ENCODE peak calls at places on chromosomes 3 and 15, in nine cellular contexts. I is testis; A is suprapubic skin; F is left ventricle myocardium inferior; D is cardiac muscle cell; L is fibroblast of lung; Q is effector memory CD4-positive, alpha-beta T cell; T is GM23338; C is upper lobe of left lung. W is an unnamed sample. For H3K4me1, the result is how much of the 10 kb centered on the place peaks cover.

GRCh38 chr3:41163399-41163798 is 35.9 kb upstream of the CTNNB1 start:
- DNase-seq in I (no peak), A (no peak), F (no peak), D (no peak), L (peak), Q (no peak), T (no peak), C (no peak), W (no peak)

GRCh38 chr15:48718646-48719045 is 73.1 kb upstream of the FBN1 start:
- DNase-seq in I (no peak), A (no peak), F (peak), D (no peak), L (no peak), Q (no peak), T (no peak), C (no peak), W (no peak)

GRCh38 chr3:50246517-50246954 is 10.5 kb downstream of the GNAI2 start:
- DNase-seq in I (no peak), A (no peak), F (peak), D (no peak), L (peak), Q (peak), T (peak), C (no peak), W (no peak)

GRCh38 chr15:69468241-69469121 is 15.9 kb downstream of the RPLP1 start:
- DNase-seq in I (no peak), A (no peak), F (no peak), D (no peak), L (no peak), Q (peak), T (no peak), C (no peak), W (peak)

GRCh38 chr15:98955980-98956723 is 51.4 kb downstream of the PGPEP1L start:
- DNase-seq in I (no peak), A (no peak), F (no peak), D (no peak), L (no peak), Q (no peak), T (no peak), C (no peak), W (no peak)

GRCh38 chr15:67396109-67396508 is 124.8 kb upstream of the C15orf61 start:
- DNase-seq in I (no peak), A (no peak), F (no peak), D (no peak), L (no peak), Q (no peak), T (no peak), C (no peak), W (no peak)

GRCh38 chr3:78659386-78659987 is 1108.3 kb downstream of the ROBO1 start:
- DNase-seq in I (peak), A (no peak), F (no peak), D (peak), L (peak), Q (no peak), T (peak), C (no peak), W (no peak)

GRCh38 chr3:67947808-67948508 is 293.5 kb upstream of the SUCLG2 start:
- DNase-seq in I (no peak), A (no peak), F (no peak), D (no peak), L (no peak), Q (peak), T (peak), C (no peak), W (peak)

GRCh38 chr3:40523781-40524180 is 979 bp upstream of the ZNF621 start:
- DNase-seq in I (no peak), A (no peak), F (no peak), D (no peak), L (no peak), Q (no peak), T (no peak), C (no peak), W (no peak)

GRCh38 chr3:55487376-55488241 is 503 bp upstream of the WNT5A start:
- DNase-seq in I (peak), A (no peak), F (peak), D (peak), L (peak), Q (no peak), T (peak), C (peak), W (no peak)

GRCh38 chr3:72661115-72661457 is 187.2 kb downstream of the SHQ1 start:
- DNase-seq in I (no peak), A (no peak), F (peak), D (no peak), L (peak), Q (no peak), T (no peak), C (peak), W (no peak)

GRCh38 chr3:35322070-35322469 is 317.3 kb upstream of the ARPP21 start:
- DNase-seq in I (no peak), A (no peak), F (no peak), D (no peak), L (no peak), Q (no peak), T (no peak), C (no peak), W (no peak)

GRCh38 chr3:119195911-119196310 is 22.5 kb downstream of the UPK1B start:
- DNase-seq in I (no peak), A (no peak), F (no peak), D (no peak), L (no peak), Q (no peak), T (peak), C (no peak), W (no peak)

GRCh38 chr15:41169784-41170183 is 53.7 kb upstream of the INO80 start:
- DNase-seq in I (no peak), A (no peak), F (no peak), D (no peak), L (no peak), Q (no peak), T (no peak), C (no peak), W (no peak)

GRCh38 chr3:175484666-175485065 is 625.5 kb downstream of the NAALADL2 start:
- DNase-seq in I (no peak), A (no peak), F (no peak), D (no peak), L (no peak), Q (no peak), T (no peak), C (no peak), W (no peak)

GRCh38 chr3:87173071-87173470 is 54.0 kb upstream of the CHMP2B start:
- DNase-seq in I (no peak), A (no peak), F (no peak), D (no peak), L (no peak), Q (no peak), T (no peak), C (no peak), W (no peak)

GRCh38 chr3:131535131-131535530 is 32.4 kb upstream of the MRPL3 start:
- DNase-seq in I (no peak), A (no peak), F (no peak), D (no peak), L (peak), Q (no peak), T (no peak), C (no peak), W (no peak)

GRCh38 chr15:22968356-22968755 is 11.8 kb downstream of the CYFIP1 start:
- DNase-seq in I (no peak), A (no peak), F (no peak), D (no peak), L (peak), Q (no peak), T (no peak), C (no peak), W (no peak)

GRCh38 chr3:194046995-194047681 is 88.8 kb upstream of the HES1 start:
- DNase-seq in I (peak), A (no peak), F (peak), D (peak), L (no peak), Q (no peak), T (no peak), C (peak), W (no peak)

GRCh38 chr15:69798481-69799315 is 299.0 kb downstream of the TLE3 start:
- DNase-seq in I (no peak), A (no peak), F (no peak), D (no peak), L (no peak), Q (no peak), T (no peak), C (no peak), W (no peak)

GRCh38 chr15:78438595-78439285 is 724 bp downstream of the IREB2 start:
- DNase-seq in I (peak), A (no peak), F (no peak), D (peak), L (peak), Q (no peak), T (peak), C (no peak), W (no peak)

GRCh38 chr3:128226794-128227399 is 73.6 kb downstream of the EEFSEC start:
- DNase-seq in I (peak), A (no peak), F (peak), D (peak), L (peak), Q (peak), T (peak), C (peak), W (peak)

GRCh38 chr15:99504823-99505551 is 60.8 kb upstream of the MEF2A start:
- DNase-seq in I (no peak), A (no peak), F (no peak), D (no peak), L (peak), Q (no peak), T (peak), C (no peak), W (no peak)

GRCh38 chr15:88465633-88466219 is 1.5 kb downstream of the MRPL46 start:
- DNase-seq in I (no peak), A (no peak), F (no peak), D (no peak), L (peak), Q (no peak), T (no peak), C (no peak), W (no peak)

GRCh38 chr15:81758789-81759188 is 287.0 kb downstream of the MEX3B start:
- DNase-seq in I (no peak), A (no peak), F (no peak), D (no peak), L (no peak), Q (no peak), T (peak), C (no peak), W (no peak)

GRCh38 chr15:74664028-74664616 is 31.7 kb downstream of the EDC3 start:
- DNase-seq in I (no peak), A (no peak), F (peak), D (no peak), L (peak), Q (no peak), T (no peak), C (no peak), W (no peak)

GRCh38 chr3:141465221-141465620 is 21.6 kb upstream of the RASA2 start:
- DNase-seq in I (no peak), A (no peak), F (no peak), D (no peak), L (peak), Q (no peak), T (no peak), C (no peak), W (no peak)

GRCh38 chr3:8622873-8623725 is 21.5 kb downstream of the SSUH2 start:
- DNase-seq in I (peak), A (peak), F (peak), D (peak), L (peak), Q (no peak), T (peak), C (peak), W (peak)

GRCh38 chr3:140972833-140973232 is 31.2 kb downstream of the SLC25A36 start:
- DNase-seq in I (no peak), A (no peak), F (no peak), D (no peak), L (peak), Q (no peak), T (peak), C (no peak), W (peak)

GRCh38 chr15:85443593-85444328 is 63.4 kb downstream of the AKAP13 start:
- DNase-seq in I (no peak), A (no peak), F (no peak), D (peak), L (peak), Q (peak), T (peak), C (no peak), W (peak)

GRCh38 chr3:175073209-175073905 is 214.2 kb downstream of the NAALADL2 start:
- DNase-seq in I (no peak), A (no peak), F (no peak), D (no peak), L (peak), Q (no peak), T (peak), C (no peak), W (no peak)

GRCh38 chr15:77021803-77022381 is 27.0 kb downstream of the PSTPIP1 start:
- DNase-seq in I (no peak), A (no peak), F (no peak), D (no peak), L (peak), Q (peak), T (no peak), C (no peak), W (peak)

GRCh38 chr15:69342460-69343076 is 43.9 kb downstream of the PAQR5 start:
- DNase-seq in I (no peak), A (no peak), F (no peak), D (peak), L (no peak), Q (no peak), T (peak), C (no peak), W (no peak)

GRCh38 chr3:105518806-105519418 is 152.2 kb downstream of the ALCAM start:
- DNase-seq in I (peak), A (no peak), F (no peak), D (peak), L (peak), Q (no peak), T (peak), C (no peak), W (no peak)

GRCh38 chr3:81651139-81651538 is 110.3 kb downstream of the GBE1 start:
- DNase-seq in I (no peak), A (no peak), F (no peak), D (no peak), L (no peak), Q (no peak), T (no peak), C (no peak), W (no peak)

GRCh38 chr3:94413721-94414106 is 350.9 kb downstream of the NSUN3 start:
- DNase-seq in I (no peak), A (no peak), F (no peak), D (no peak), L (peak), Q (no peak), T (peak), C (no peak), W (no peak)

GRCh38 chr15:47945869-47946666 is 174.7 kb upstream of the SLC24A5 start:
- DNase-seq in I (no peak), A (no peak), F (no peak), D (peak), L (no peak), Q (no peak), T (no peak), C (no peak), W (no peak)

GRCh38 chr3:125120370-125121122 is 64.7 kb upstream of the HEG1 start:
- DNase-seq in I (peak), A (peak), F (no peak), D (no peak), L (no peak), Q (no peak), T (peak), C (peak), W (no peak)
- H3K4me1 ChIP-seq in I (half or more), A (under half), F (under half), D (under half), L (under half), Q (under half), T (under half), C (under half), W (under half)

GRCh38 chr3:61562042-61562809 is 855 bp downstream of the PTPRG start:
- DNase-seq in I (no peak), A (no peak), F (peak), D (peak), L (no peak), Q (no peak), T (no peak), C (peak), W (no peak)

GRCh38 chr3:61562810-61563613 is 1.6 kb downstream of the PTPRG start:
- DNase-seq in I (peak), A (no peak), F (peak), D (peak), L (peak), Q (no peak), T (peak), C (peak), W (peak)

GRCh38 chr3:61561374-61562041 is at the start of gene PTPRG:
- DNase-seq in I (peak), A (peak), F (peak), D (peak), L (peak), Q (no peak), T (peak), C (peak), W (no peak)

GRCh38 chr3:61560452-61561373 is 658 bp upstream of the PTPRG start:
- DNase-seq in I (peak), A (peak), F (peak), D (peak), L (peak), Q (no peak), T (peak), C (peak), W (no peak)

DNA sequence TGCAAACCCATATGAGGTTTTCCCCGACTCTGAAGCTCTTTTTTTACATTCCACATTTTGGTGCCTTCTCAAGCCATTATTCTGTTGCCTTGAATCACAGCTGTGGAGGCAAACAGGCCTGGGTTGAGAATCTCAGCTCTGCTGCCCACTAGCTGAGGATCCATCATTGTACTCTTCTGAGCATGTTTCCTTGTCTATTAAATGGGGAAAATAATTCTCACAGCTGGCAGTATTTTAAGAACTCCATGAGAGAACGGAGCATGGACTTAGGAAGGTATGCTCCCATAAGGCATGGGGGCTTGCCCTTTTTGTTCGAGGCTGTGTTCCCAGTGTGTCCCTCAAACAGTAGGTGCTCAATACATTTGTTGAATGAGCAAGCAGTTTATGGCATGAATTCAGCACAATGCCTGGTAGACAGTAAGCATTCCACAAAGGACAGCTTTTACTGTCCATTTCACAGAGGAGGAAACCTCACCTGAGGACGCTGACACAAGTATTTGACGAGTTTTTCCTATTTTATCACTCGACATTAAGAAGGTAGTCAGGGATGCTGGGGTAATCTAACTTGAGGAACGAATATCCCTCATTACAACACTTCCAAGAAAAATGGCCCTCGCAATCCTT is 2.2 kb upstream of the PTPRG start:
- DNase-seq in I (no peak), A (no peak), F (no peak), D (no peak), L (no peak), Q (no peak), T (no peak), C (no peak), W (no peak)
- H3K4me3 ChIP-seq in I (no peak), A (no peak), F (peak), D (no peak), L (no peak), Q (no peak), T (peak), C (no peak), W (no peak)

DNA sequence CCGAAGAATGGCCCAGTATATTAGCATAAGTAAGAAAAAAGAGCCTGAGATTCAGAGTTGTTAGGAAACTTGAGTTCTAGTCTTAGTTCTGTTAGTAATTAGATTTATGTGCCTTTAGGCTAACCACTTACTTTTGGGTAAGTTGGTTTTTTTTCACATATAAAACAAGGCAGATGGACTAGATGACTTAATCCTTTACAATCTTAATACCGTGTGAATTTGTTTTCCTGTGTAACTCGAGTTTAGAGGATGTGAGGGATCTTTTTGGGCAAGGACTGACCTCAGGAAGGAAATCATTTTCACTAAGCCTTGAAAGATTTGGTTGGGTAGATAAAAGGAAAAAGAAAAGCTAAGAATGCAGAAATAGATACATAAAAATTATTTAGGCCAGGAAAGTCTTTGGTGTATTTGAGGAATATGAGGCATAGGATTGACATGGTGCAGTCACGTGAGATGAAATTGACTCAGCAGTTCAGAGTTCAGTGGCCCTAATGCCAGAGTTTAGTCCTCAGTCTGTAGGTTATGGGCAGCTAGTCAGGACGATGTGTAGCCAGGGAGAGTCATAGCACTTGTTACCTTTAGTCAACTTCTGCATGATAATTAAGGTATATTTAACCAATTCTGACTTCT is 34.6 kb downstream of the PAK2 start:
- DNase-seq in I (no peak), A (no peak), F (no peak), D (no peak), L (no peak), Q (no peak), T (no peak), C (no peak), W (no peak)
- H3K27ac ChIP-seq in I (no peak), A (no peak), F (peak), D (no peak), L (no peak), Q (no peak), T (peak), C (no peak), W (no peak)

GRCh38 chr3:34196914-34197313 is 398.5 kb downstream of the PDCD6IP start:
- DNase-seq in I (no peak), A (no peak), F (no peak), D (no peak), L (no peak), Q (no peak), T (no peak), C (no peak), W (no peak)
- H3K4me1 ChIP-seq in I (under half), A (under half), F (under half), D (under half), L (under half), Q (under half), T (under half), C (under half), W (under half)

W was measured in naive thymus-derived CD4-positive, alpha-beta T cell.